ENCODE peak calls at places on chromosomes 3 and 15, in four cellular contexts. One of them, this sample, is unnamed.
A peak's percentile ranks its signal among the peaks of the same experiment; 100 is the strongest.

GRCh38 chr3:11721114-11721440 is 77.4 kb upstream of the VGLL4 start:
- DNase-seq in HFFc6: no peak
- DNase-seq in SHP77: no peak
- DNase-seq in endothelial cell: no peak
- DNase-seq in this sample: no peak

GRCh38 chr15:69939513-69940440 is 157.9 kb downstream of the TLE3 start:
- DNase-seq in SHP77: no peak
- DNase-seq in HFFc6: no peak
- DNase-seq in endothelial cell: peak; percentile 15
- DNase-seq in this sample: no peak

GRCh38 chr3:63705092-63705645 is 52.7 kb downstream of the SNTN start:
- DNase-seq in endothelial cell: no peak
- DNase-seq in HFFc6: peak; percentile 6
- DNase-seq in SHP77: no peak
- DNase-seq in this sample: no peak

GRCh38 chr3:42097166-42097946 is 6.2 kb downstream of the TRAK1 start:
- DNase-seq in HFFc6: peak; percentile 69
- DNase-seq in endothelial cell: no peak
- DNase-seq in SHP77: no peak
- DNase-seq in this sample: no peak

GRCh38 chr3:183591881-183592521 is 36.5 kb upstream of the KLHL6 start:
- DNase-seq in endothelial cell: no peak
- DNase-seq in SHP77: no peak
- DNase-seq in HFFc6: peak; percentile 9
- DNase-seq in this sample: no peak

GRCh38 chr15:52360229-52361203 is 64.9 kb upstream of the MYO5C start:
- DNase-seq in HFFc6: no peak
- DNase-seq in endothelial cell: no peak
- DNase-seq in SHP77: no peak
- DNase-seq in this sample: no peak

GRCh38 chr3:44992555-44993470 is 16.8 kb downstream of the EXOSC7 start:
- DNase-seq in endothelial cell: peak; percentile 43
- DNase-seq in HFFc6: no peak
- DNase-seq in SHP77: peak; percentile 15
- DNase-seq in this sample: no peak

GRCh38 chr3:157311633-157312365 is 124.9 kb upstream of the PTX3 start:
- DNase-seq in SHP77: no peak
- DNase-seq in endothelial cell: no peak
- DNase-seq in HFFc6: peak; percentile 86
- DNase-seq in this sample: no peak